ENCODE peak calls at places on chromosomes 3 and 15, in five cellular contexts. K is ascending aorta, H is K562, S is small intestine, V is gastrocnemius medialis. C is an unnamed sample.

GRCh38 chr15:50150349-50150748 is 31.3 kb upstream of the ATP8B4 start:
- DNase-seq in K (no peak), V (no peak), S (no peak), H (no peak), C (no peak)

GRCh38 chr15:28125673-28126651 is 26.8 kb upstream of the OCA2 start:
- DNase-seq in H (peak; percentile 44), S (peak; percentile 53), K (no peak), V (no peak), C (no peak)

GRCh38 chr3:458614-459375 is 262.2 kb downstream of the CHL1 start:
- DNase-seq in V (no peak), K (no peak), S (no peak), H (no peak), C (no peak)

GRCh38 chr3:101873619-101874018 is 24.3 kb downstream of the NFKBIZ start:
- DNase-seq in K (no peak), H (no peak), S (no peak), V (no peak), C (no peak)

GRCh38 chr3:11034297-11035000 is 41.9 kb downstream of the SLC6A1 start:
- DNase-seq in H (no peak), V (no peak), S (no peak), K (no peak), C (no peak)

GRCh38 chr15:31347067-31347975 is 20.7 kb downstream of the KLF13 start:
- DNase-seq in K (no peak), H (no peak), S (peak; percentile 62), V (peak; percentile 36), C (no peak)

GRCh38 chr3:197311591-197311990 is 13.2 kb upstream of the DLG1 start:
- DNase-seq in V (no peak), K (no peak), S (no peak), H (no peak), C (no peak)

GRCh38 chr3:19155375-19155774 is 7.1 kb downstream of the KCNH8 start:
- DNase-seq in H (no peak), K (no peak), S (no peak), V (no peak), C (no peak)

GRCh38 chr3:52062499-52062898 is 6.1 kb upstream of the DUSP7 start:
- DNase-seq in V (peak; percentile 61), S (no peak), H (no peak), K (peak; percentile 63), C (no peak)

GRCh38 chr3:174477491-174477890 is 381.6 kb upstream of the NAALADL2 start:
- DNase-seq in S (no peak), H (no peak), V (no peak), K (no peak), C (no peak)

GRCh38 chr3:187935623-187936156 is 190.4 kb upstream of the BCL6 start:
- DNase-seq in V (peak; percentile 88), S (no peak), H (no peak), K (no peak), C (no peak)

GRCh38 chr3:16844771-16845170 is 40.0 kb upstream of the PLCL2 start:
- DNase-seq in S (no peak), H (no peak), K (no peak), V (no peak), C (no peak)

GRCh38 chr3:129611812-129612349 is 5.4 kb upstream of the PLXND1 start:
- DNase-seq in V (no peak), K (no peak), H (no peak), S (no peak), C (no peak)

GRCh38 chr3:57544181-57545125 is at the start of gene DNAH12:
- DNase-seq in V (no peak), S (peak; percentile 25), H (peak; percentile 26), K (no peak), C (no peak)

GRCh38 chr15:39728844-39729243 is 53.8 kb downstream of the FSIP1 start:
- DNase-seq in H (no peak), K (no peak), V (no peak), S (no peak), C (no peak)

GRCh38 chr3:194042947-194043346 is 93.0 kb upstream of the HES1 start:
- DNase-seq in K (no peak), V (no peak), S (no peak), H (no peak), C (no peak)

GRCh38 chr3:72042397-72043211 is 257.7 kb upstream of the PROK2 start:
- DNase-seq in H (peak; percentile 8), V (no peak), S (no peak), K (no peak), C (no peak)

GRCh38 chr3:128940252-128940651 is 53.6 kb downstream of the CFAP92 start:
- DNase-seq in V (no peak), S (no peak), K (no peak), H (no peak), C (no peak)

GRCh38 chr3:67624687-67625086 is 29.7 kb downstream of the SUCLG2 start:
- DNase-seq in K (no peak), V (no peak), H (no peak), S (no peak), C (no peak)

GRCh38 chr15:25238716-25239470 is 199.9 kb downstream of the UBE3A start:
- DNase-seq in K (peak; percentile 2), V (no peak), S (no peak), H (no peak), C (no peak)

GRCh38 chr15:38589502-38589901 is 24.9 kb upstream of the RASGRP1 start:
- DNase-seq in K (no peak), H (no peak), S (no peak), V (no peak), C (no peak)

GRCh38 chr3:150005243-150006102 is 34.8 kb upstream of the PFN2 start:
- DNase-seq in H (no peak), K (no peak), V (no peak), S (no peak), C (no peak)

GRCh38 chr3:73294532-73294931 is 233.1 kb downstream of the EBLN2 start:
- DNase-seq in H (no peak), S (no peak), V (no peak), K (no peak), C (no peak)

GRCh38 chr3:25572919-25573385 is 91.8 kb downstream of the TOP2B start:
- DNase-seq in V (no peak), H (no peak), K (no peak), S (no peak), C (no peak)

GRCh38 chr3:30512596-30512995 is 93.8 kb upstream of the TGFBR2 start:
- DNase-seq in V (no peak), H (no peak), S (no peak), K (no peak), C (no peak)

GRCh38 chr3:63988943-63989342 is 34.4 kb downstream of the PSMD6 start:
- DNase-seq in H (no peak), K (no peak), S (no peak), V (no peak), C (no peak)

GRCh38 chr3:105912891-105913290 is 44.1 kb upstream of the CBLB start:
- DNase-seq in V (no peak), H (no peak), K (no peak), S (no peak), C (no peak)

GRCh38 chr3:55476515-55476914 is 10.6 kb downstream of the WNT5A start:
- DNase-seq in K (no peak), S (no peak), V (no peak), H (no peak), C (no peak)

GRCh38 chr15:99118801-99119546 is 14.1 kb downstream of the SYNM start:
- DNase-seq in S (no peak), V (peak; percentile 89), K (no peak), H (no peak), C (no peak)

GRCh38 chr3:133419151-133419550 is 19.3 kb downstream of the BFSP2 start:
- DNase-seq in V (no peak), H (no peak), S (no peak), K (no peak), C (no peak)

GRCh38 chr3:113534365-113534764 is 2.0 kb downstream of the SIDT1 start:
- DNase-seq in K (no peak), S (no peak), H (no peak), V (no peak), C (no peak)

GRCh38 chr15:73869216-73869995 is 4.0 kb upstream of the TBC1D21 start:
- DNase-seq in K (no peak), S (no peak), V (no peak), H (no peak), C (no peak)

GRCh38 chr3:1118074-1118473 is 25.2 kb downstream of the CNTN6 start:
- DNase-seq in V (no peak), S (peak; percentile 2), H (no peak), K (no peak), C (no peak)

GRCh38 chr3:70065666-70066253 is 66.2 kb downstream of the SAMMSON start:
- DNase-seq in S (no peak), K (no peak), H (no peak), V (no peak), C (no peak)
- H3K4me3 ChIP-seq in S (no peak overlapping the region), K (no peak overlapping the region), H (no peak overlapping the region), V (no peak overlapping the region), C (no peak overlapping the region)

DNA sequence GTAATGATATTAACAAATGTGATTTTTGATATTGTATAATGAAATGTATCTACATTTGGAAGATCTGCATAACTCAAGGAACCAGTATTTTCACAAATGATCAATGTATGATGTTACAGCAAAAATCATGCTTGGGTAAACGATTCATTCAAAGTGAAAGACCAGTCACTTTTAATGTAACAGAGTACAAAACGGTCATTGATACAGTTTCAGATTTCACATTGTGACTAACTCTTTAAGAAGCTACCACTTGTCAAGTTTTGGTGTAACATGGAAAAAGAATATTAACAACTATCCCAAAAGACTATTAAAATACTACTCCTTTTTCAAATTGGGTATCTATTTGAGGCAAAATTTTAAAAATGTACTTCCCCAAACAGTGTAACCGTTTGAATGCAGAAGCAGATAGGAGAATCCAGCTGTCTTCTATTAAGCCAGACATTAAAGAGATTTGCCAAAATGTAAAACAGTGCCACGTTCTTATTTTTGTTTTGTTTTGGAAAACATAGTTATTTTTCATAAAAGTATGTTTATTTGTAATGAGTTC is 31.7 kb downstream of the AKAP13 start:
- DNase-seq in V (no peak), S (no peak), H (no peak), K (no peak), C (no peak)
- H3K27ac ChIP-seq in V (no peak overlapping the region), S (no peak overlapping the region), H (no peak overlapping the region), K (no peak overlapping the region), C (peak overlapping the region; percentile 73)

GRCh38 chr15:46177219-46177618 is 542.4 kb downstream of the SQOR start:
- DNase-seq in S (no peak), K (no peak), H (no peak), V (no peak), C (no peak)
- H3K36me3 ChIP-seq in S (no peaks in the 10 kb centered on the region), K (no peaks in the 10 kb centered on the region), H (no peaks in the 10 kb centered on the region), V (no peaks in the 10 kb centered on the region), C (no peaks in the 10 kb centered on the region)

GRCh38 chr15:83656943-83657528 is 3.1 kb downstream of the ADAMTSL3 start:
- DNase-seq in H (no peak), V (no peak), S (no peak), K (no peak), C (no peak)

GRCh38 chr15:83656192-83656591 is 2.3 kb downstream of the ADAMTSL3 start:
- DNase-seq in S (no peak), K (no peak), V (no peak), H (no peak), C (peak; percentile 37)

GRCh38 chr15:83654379-83655236 is 685 bp downstream of the ADAMTSL3 start:
- DNase-seq in K (no peak), S (no peak), H (no peak), V (no peak), C (peak; percentile 92)

GRCh38 chr15:83653639-83654378 is at the start of gene ADAMTSL3:
- DNase-seq in V (peak; percentile 33), H (no peak), K (no peak), S (peak; percentile 15), C (peak; percentile 93)

GRCh38 chr15:83655237-83655616 is 1.3 kb downstream of the ADAMTSL3 start:
- DNase-seq in V (no peak), H (no peak), S (no peak), K (no peak), C (peak; percentile 74)
- H3K4me3 ChIP-seq in V (peak overlapping the region; percentile 57), H (no peak overlapping the region), S (no peak overlapping the region), K (peak overlapping the region; percentile 71), C (peak overlapping the region; percentile 71)

GRCh38 chr15:79459666-79460065 is 27.5 kb downstream of the MINAR1 start:
- DNase-seq in K (no peak), H (no peak), S (no peak), V (no peak), C (no peak)
- H3K27ac ChIP-seq in K (no peak overlapping the region), H (no peak overlapping the region), S (no peak overlapping the region), V (no peak overlapping the region), C (no peak overlapping the region)

C was measured in esophagus muscularis mucosa.